ENCODE peak calls at places on chromosomes 7 and 10, in six cellular contexts. P is nephron progenitor cell, C is endothelial cell, M is astrocyte, J is GM12865, X is GM20000. H is an unnamed sample.

GRCh38 chr10:92689663-92690210 is at the start of gene HHEX:
- DNase-seq in C (peak), X (peak), J (peak), P (no peak), M (peak), H (no peak)

GRCh38 chr10:71396714-71397339 is at the start of gene CDH23:
- DNase-seq in J (no peak), M (no peak), X (peak), C (peak), P (peak), H (peak)

GRCh38 chr7:18590744-18591340 is 95.3 kb downstream of the HDAC9 start:
- DNase-seq in C (no peak), J (peak), P (no peak), M (peak), X (no peak), H (no peak)

GRCh38 chr7:132999845-133000244 is 82.0 kb downstream of the CHCHD3 start:
- DNase-seq in P (no peak), C (no peak), M (no peak), J (no peak), X (no peak), H (no peak)

GRCh38 chr10:30432631-30433285 is 1.2 kb upstream of the MAP3K8 start:
- DNase-seq in M (no peak), J (no peak), C (no peak), X (peak), P (no peak), H (no peak)

GRCh38 chr10:3955954-3956617 is 171.1 kb upstream of the KLF6 start:
- DNase-seq in P (no peak), M (no peak), J (no peak), X (no peak), C (no peak), H (no peak)

GRCh38 chr10:80196270-80196949 is 8.9 kb downstream of the ANXA11 start:
- DNase-seq in X (peak), P (no peak), C (no peak), M (peak), J (peak), H (no peak)

GRCh38 chr10:99345350-99345749 is 16.2 kb downstream of the CNNM1 start:
- DNase-seq in J (peak), C (no peak), M (peak), P (no peak), X (no peak), H (no peak)

GRCh38 chr10:103554488-103555320 is 61.2 kb downstream of the NEURL1 start:
- DNase-seq in P (peak), J (no peak), M (peak), C (no peak), X (no peak), H (peak)

GRCh38 chr7:148434181-148434769 is 156.3 kb upstream of the C7orf33 start:
- DNase-seq in X (no peak), M (no peak), C (no peak), J (no peak), P (no peak), H (no peak)

GRCh38 chr7:39615350-39615975 is 7.9 kb upstream of the RALA start:
- DNase-seq in M (no peak), X (no peak), J (no peak), P (no peak), C (no peak), H (no peak)

GRCh38 chr7:2982831-2983230 is 60.8 kb downstream of the CARD11 start:
- DNase-seq in J (peak), C (no peak), X (peak), M (no peak), P (no peak), H (no peak)

GRCh38 chr10:124328514-124329220 is 90.1 kb downstream of the OAT start:
- DNase-seq in X (no peak), C (no peak), P (no peak), M (no peak), J (no peak), H (no peak)

GRCh38 chr10:123563581-123563855 is 102.6 kb upstream of the GPR26 start:
- DNase-seq in C (no peak), J (no peak), X (no peak), M (no peak), P (no peak), H (no peak)

GRCh38 chr7:157271315-157271990 is 65.4 kb upstream of the DNAJB6 start:
- DNase-seq in J (no peak), X (peak), P (no peak), C (no peak), M (peak), H (no peak)

GRCh38 chr7:39271386-39271785 is 293.7 kb downstream of the POU6F2 start:
- DNase-seq in M (no peak), P (no peak), J (no peak), X (no peak), C (no peak), H (no peak)

GRCh38 chr7:37643876-37644275 is 39.7 kb upstream of the GPR141 start:
- DNase-seq in C (no peak), J (no peak), X (no peak), M (no peak), P (peak), H (no peak)

GRCh38 chr7:151017953-151018420 is 6.3 kb downstream of the ATG9B start:
- DNase-seq in X (peak), P (peak), J (peak), M (no peak), C (peak), H (peak)

GRCh38 chr7:152733286-152733934 is 26.1 kb upstream of the ACTR3B start:
- DNase-seq in X (no peak), P (no peak), M (no peak), C (no peak), J (no peak), H (no peak)

GRCh38 chr7:36348771-36349170 is 40.9 kb upstream of the ANLN start:
- DNase-seq in M (no peak), J (no peak), C (no peak), P (no peak), X (no peak), H (no peak)

GRCh38 chr10:113126506-113127192 is 176.6 kb downstream of the TCF7L2 start:
- DNase-seq in J (no peak), X (peak), C (peak), M (peak), P (peak), H (peak)

GRCh38 chr7:151494569-151495284 is 25.0 kb downstream of the RHEB start:
- DNase-seq in C (no peak), P (no peak), X (no peak), M (peak), J (no peak), H (no peak)

GRCh38 chr10:115856580-115856979 is 416.4 kb downstream of the GFRA1 start:
- DNase-seq in P (no peak), C (no peak), J (no peak), M (no peak), X (no peak), H (no peak)

GRCh38 chr7:39184387-39184786 is 206.7 kb downstream of the POU6F2 start:
- DNase-seq in M (no peak), C (no peak), J (peak), X (no peak), P (no peak), H (no peak)

GRCh38 chr7:102117743-102118142 is 168.9 kb upstream of the SH2B2 start:
- DNase-seq in P (no peak), X (no peak), M (peak), J (no peak), C (no peak), H (no peak)

GRCh38 chr7:157401567-157402387 is 65.0 kb downstream of the DNAJB6 start:
- DNase-seq in C (no peak), M (no peak), J (no peak), X (no peak), P (no peak), H (no peak)

GRCh38 chr7:30274641-30275040 is 9.8 kb upstream of the ZNRF2 start:
- DNase-seq in M (no peak), X (no peak), C (no peak), J (no peak), P (no peak), H (no peak)

GRCh38 chr7:34135924-34136323 is 230.6 kb downstream of the BMPER start:
- DNase-seq in M (no peak), X (no peak), C (no peak), P (no peak), J (no peak), H (no peak)

GRCh38 chr7:106625678-106626301 is 35.2 kb downstream of the CCDC71L start:
- DNase-seq in X (no peak), J (peak), C (no peak), M (no peak), P (no peak), H (no peak)

GRCh38 chr10:20955355-20955893 is 58.3 kb upstream of the NEBL start:
- DNase-seq in C (no peak), P (no peak), M (no peak), J (no peak), X (no peak), H (no peak)

GRCh38 chr7:106111671-106112117 is 418 bp downstream of the SYPL1 start:
- DNase-seq in M (no peak), P (peak), C (no peak), J (no peak), X (peak), H (no peak)

GRCh38 chr10:84198206-84198915 is 4.0 kb downstream of the CDHR1 start:
- DNase-seq in C (no peak), M (no peak), X (no peak), J (no peak), P (no peak), H (no peak)

GRCh38 chr7:66075590-66076458 is at the start of gene ASL:
- DNase-seq in X (peak), J (peak), P (peak), C (peak), M (peak), H (peak)

GRCh38 chr7:101164071-101164840 is 1.1 kb downstream of the VGF start:
- DNase-seq in P (peak), J (no peak), X (no peak), M (peak), C (peak), H (peak)

GRCh38 chr10:101744267-101744666 is 31.6 kb downstream of the FGF8 start:
- DNase-seq in X (no peak), M (no peak), P (no peak), J (no peak), C (no peak), H (no peak)

GRCh38 chr10:66799474-66799873 is 126.4 kb upstream of the LRRTM3 start:
- DNase-seq in J (no peak), P (no peak), X (no peak), C (no peak), M (no peak), H (no peak)

GRCh38 chr7:104956753-104957450 is 57.1 kb upstream of the KMT2E start:
- DNase-seq in X (peak), C (no peak), P (no peak), M (peak), J (peak), H (no peak)

GRCh38 chr10:77111611-77112550 is 525.7 kb downstream of the KCNMA1 start:
- DNase-seq in M (peak), J (peak), C (peak), P (peak), X (peak), H (peak)

GRCh38 chr7:28953628-28954027 is 4.5 kb downstream of the TRIL start:
- DNase-seq in J (no peak), X (no peak), P (no peak), M (peak), C (no peak), H (peak)

DNA sequence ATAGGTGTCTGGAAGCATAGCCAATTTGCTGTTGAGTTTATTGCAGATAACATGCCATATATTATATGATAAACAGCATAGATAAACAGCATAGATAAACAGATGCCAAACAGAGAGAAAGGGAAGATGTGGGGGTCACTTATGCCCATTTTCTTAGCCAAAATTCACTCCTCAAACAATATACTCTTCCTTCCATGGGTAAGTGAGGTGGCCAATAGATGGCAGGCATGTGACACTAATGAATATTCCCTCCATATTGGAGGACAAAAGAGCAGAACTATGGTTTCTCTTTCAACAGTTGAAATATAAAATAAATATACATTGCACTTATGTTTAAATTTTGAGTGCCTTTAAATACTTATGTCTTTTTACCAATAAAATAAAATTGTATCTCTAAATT is 1212.8 kb downstream of the REEP3 start:
- DNase-seq in J (peak), C (peak), P (peak), X (peak), M (no peak), H (peak)
- TF ChIP-seq CTCF in J (peak), C (no peak), P (peak), X (peak), M (peak), H (peak)

DNA sequence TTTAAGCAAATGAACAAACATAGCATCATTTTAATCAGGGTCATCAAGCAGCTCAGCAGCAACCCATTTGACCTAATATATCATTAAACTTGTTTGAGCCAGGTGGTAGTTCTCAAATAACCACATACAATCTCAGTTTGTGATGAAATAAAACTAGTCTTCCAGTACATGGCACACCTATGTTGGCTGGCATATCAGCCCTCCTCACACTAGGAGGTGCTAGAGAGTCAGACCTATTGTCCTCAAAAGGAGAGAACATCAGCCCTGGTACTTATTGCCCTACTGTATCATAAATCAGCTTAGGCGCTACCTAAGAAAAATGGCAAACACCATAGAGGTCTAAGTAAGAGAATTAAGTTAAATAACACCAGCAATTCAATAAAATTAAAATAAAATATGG is 81.7 kb downstream of the CABCOCO1 start:
- DNase-seq in P (no peak), X (no peak), J (peak), C (no peak), M (no peak), H (no peak)
- TF ChIP-seq CTCF in P (peak), X (peak), J (peak), C (peak), M (no peak), H (peak)

GRCh38 chr7:121101621-121102020 is 113.1 kb downstream of the CPED1 start:
- DNase-seq in J (no peak), P (no peak), X (no peak), C (no peak), M (no peak), H (no peak)

GRCh38 chr7:121102619-121103018 is 114.1 kb downstream of the CPED1 start:
- DNase-seq in C (no peak), J (no peak), P (no peak), M (no peak), X (no peak), H (no peak)

GRCh38 chr7:121101083-121101482 is 112.6 kb downstream of the CPED1 start:
- DNase-seq in M (no peak), J (no peak), P (no peak), C (no peak), X (no peak), H (no peak)

GRCh38 chr7:121097577-121097976 is 109.1 kb downstream of the CPED1 start:
- DNase-seq in M (no peak), P (no peak), X (no peak), J (no peak), C (no peak), H (no peak)

DNA sequence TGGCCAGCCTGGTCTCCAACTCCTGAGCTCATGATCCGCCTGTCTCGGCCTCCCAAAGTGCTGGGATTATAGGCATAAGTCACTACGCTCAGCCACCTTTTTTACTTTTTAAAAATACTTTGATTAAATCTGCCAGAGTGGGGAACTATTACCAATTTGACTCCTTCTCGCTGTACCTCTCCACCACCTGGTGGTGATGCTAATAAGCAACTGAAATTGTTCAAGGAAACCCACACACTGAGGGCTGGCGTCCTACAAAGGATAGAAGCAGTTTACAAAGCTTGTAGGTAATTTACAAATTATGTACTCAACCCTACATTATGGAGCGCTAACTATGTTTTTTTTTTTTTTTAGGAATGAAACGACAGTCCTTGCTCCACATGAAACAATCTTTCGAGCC is 111.1 kb downstream of the CPED1 start:
- DNase-seq in M (no peak), J (peak), P (no peak), C (no peak), X (no peak), H (no peak)
- TF ChIP-seq CTCF in M (no peak), J (peak), P (no peak), C (peak), X (no peak), H (no peak)

GRCh38 chr10:63769367-63769766 is 248.2 kb downstream of the REEP3 start:
- DNase-seq in J (no peak), C (no peak), X (no peak), P (no peak), M (no peak), H (no peak)

GRCh38 chr10:63763744-63764143 is 242.5 kb downstream of the REEP3 start:
- DNase-seq in X (no peak), P (no peak), C (no peak), M (no peak), J (no peak), H (no peak)

GRCh38 chr10:63765126-63765525 is 243.9 kb downstream of the REEP3 start:
- DNase-seq in X (no peak), M (no peak), C (no peak), J (no peak), P (no peak), H (no peak)

GRCh38 chr10:63767512-63767911 is 246.3 kb downstream of the REEP3 start:
- DNase-seq in J (no peak), M (no peak), C (no peak), P (no peak), X (peak), H (no peak)

DNA sequence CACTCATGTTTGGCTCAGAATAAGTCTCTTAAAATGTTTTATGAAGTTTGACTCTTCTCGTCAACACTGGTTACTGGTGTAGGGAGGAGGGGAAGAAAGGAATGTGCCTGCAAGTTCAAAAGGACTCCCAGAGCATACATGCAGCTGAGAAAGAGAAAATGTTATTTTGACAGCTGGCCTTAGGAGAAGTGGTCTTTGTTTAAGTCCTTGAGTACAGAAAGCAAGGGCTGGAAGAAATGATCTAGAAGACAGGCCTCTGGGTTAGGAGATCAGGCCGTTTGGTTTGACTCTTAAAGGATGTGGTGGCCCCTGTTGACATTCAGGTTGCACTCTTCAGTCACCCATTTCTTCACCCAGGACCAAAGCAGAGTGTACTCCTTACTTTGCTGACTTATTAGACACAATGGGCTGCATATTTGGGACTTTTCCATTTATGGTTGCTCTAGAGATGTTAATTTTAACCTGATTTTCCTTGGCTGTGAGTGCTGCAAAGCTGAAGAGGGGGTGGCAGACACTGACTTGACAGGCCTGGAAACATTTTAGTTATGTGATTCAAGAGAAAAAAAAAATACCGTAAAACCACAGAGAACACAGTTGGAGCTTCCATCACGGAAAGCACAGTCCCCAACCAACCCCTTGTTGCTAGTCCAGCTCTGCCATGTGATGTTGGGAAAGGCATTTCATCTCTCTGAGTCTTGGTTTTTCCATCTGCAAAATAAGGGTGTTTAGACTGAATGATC is 245.7 kb downstream of the REEP3 start:
- DNase-seq in X (no peak), M (peak), P (no peak), J (no peak), C (no peak), H (no peak)
- TF ChIP-seq CTCF in X (no peak), M (no peak), P (no peak), J (no peak), C (no peak), H (no peak)

DNA sequence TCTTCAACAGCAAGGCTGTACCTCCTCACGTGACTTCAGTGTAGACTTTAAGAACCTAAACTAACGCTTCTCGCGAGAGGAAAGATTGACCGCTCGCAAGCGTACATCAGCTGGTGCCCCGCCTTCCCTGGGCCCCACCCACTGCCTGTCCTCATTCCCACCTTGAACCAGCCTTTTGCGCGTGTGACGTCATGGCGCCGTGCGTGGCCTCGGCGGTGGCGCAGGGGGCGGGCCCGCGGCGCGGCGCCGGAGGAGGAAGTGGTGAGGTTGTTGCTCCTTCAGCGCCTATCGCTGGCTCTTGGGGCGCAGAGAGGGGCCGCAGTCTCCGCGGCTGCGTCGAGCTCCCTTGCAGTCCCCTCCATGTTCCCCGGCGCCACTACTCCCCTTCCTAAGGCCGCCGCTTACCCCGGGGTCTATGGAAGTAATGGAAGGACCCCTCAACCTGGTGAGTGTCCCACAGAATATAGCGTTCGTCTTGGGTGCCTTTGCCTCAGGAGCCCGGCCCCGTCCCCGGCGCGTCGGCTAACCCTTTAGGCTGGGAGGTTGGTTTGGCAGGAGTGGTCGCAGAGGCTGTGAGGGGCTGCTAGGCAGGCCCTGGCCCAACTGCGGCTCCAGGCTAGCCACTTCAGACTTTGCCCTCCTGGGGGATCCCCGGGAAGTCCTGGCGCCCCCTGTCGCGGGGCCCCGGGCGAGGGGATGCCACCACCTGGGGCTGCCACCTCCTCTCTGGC is at the start of gene NRBF2:
- DNase-seq in J (peak), X (peak), C (peak), P (peak), M (peak), H (peak)
- TF ChIP-seq CTCF in J (no peak), X (peak), C (no peak), P (no peak), M (no peak), H (peak)